ENCODE peak calls at places on chromosomes 3 and 15, in five cellular contexts. W, B, R, Y and Q are unnamed samples.

GRCh38 chr3:11603628-11604027 is 40.1 kb downstream of the VGLL4 start:
- DNase-seq in R (no peak), B (peak), W (no peak), Y (peak), Q (no peak)

GRCh38 chr15:27123808-27124207 is 152.8 kb downstream of the GABRG3 start:
- DNase-seq in B (no peak), W (no peak), R (no peak), Y (no peak), Q (no peak)

GRCh38 chr3:145882416-145882815 is 278.6 kb downstream of the PLOD2 start:
- DNase-seq in R (no peak), W (peak), B (no peak), Y (no peak), Q (no peak)

GRCh38 chr15:92151741-92152140 is 241.9 kb upstream of the ST8SIA2 start:
- DNase-seq in R (no peak), B (no peak), Y (no peak), W (no peak), Q (no peak)

GRCh38 chr3:12044860-12045259 is 40.7 kb downstream of the SYN2 start:
- DNase-seq in W (no peak), Y (no peak), R (no peak), B (no peak), Q (no peak)

GRCh38 chr3:79767194-79767952 is 425 bp downstream of the ROBO1 start:
- DNase-seq in W (no peak), R (no peak), Y (no peak), B (no peak), Q (no peak)

GRCh38 chr3:67329358-67329757 is 325.1 kb downstream of the SUCLG2 start:
- DNase-seq in R (no peak), W (no peak), Y (no peak), B (peak), Q (no peak)

GRCh38 chr3:7144696-7145308 is 283.9 kb downstream of the GRM7 start:
- DNase-seq in W (peak), Y (no peak), R (no peak), B (peak), Q (no peak)

GRCh38 chr3:64022451-64023186 is 675 bp downstream of the PSMD6 start:
- DNase-seq in R (peak), Y (no peak), W (peak), B (peak), Q (no peak)

GRCh38 chr3:22671848-22672247 is 531.3 kb upstream of the UBE2E2 start:
- DNase-seq in Y (no peak), B (no peak), R (no peak), W (no peak), Q (no peak)

GRCh38 chr15:63186065-63186464 is 3.3 kb upstream of the RAB8B start:
- DNase-seq in W (peak), B (no peak), R (no peak), Y (no peak), Q (peak)

GRCh38 chr3:169104541-169104940 is 559.0 kb downstream of the MECOM start:
- DNase-seq in Y (no peak), R (no peak), W (peak), B (no peak), Q (peak)
- TF ChIP-seq CTCF in Y (no peak), R (no peak), W (no peak), B (no peak), Q (no peak)

GRCh38 chr3:134682196-134682880 is 31.5 kb upstream of the KY start:
- DNase-seq in W (no peak), B (no peak), Y (no peak), R (no peak), Q (no peak)

GRCh38 chr3:134677196-134677986 is 26.6 kb upstream of the KY start:
- DNase-seq in R (no peak), Y (no peak), B (no peak), W (no peak), Q (no peak)

GRCh38 chr3:134680796-134681526 is 30.1 kb upstream of the KY start:
- DNase-seq in W (no peak), R (no peak), B (no peak), Y (no peak), Q (no peak)

GRCh38 chr3:134677987-134678308 is 27.1 kb upstream of the KY start:
- DNase-seq in W (no peak), Y (no peak), B (no peak), R (no peak), Q (no peak)

GRCh38 chr3:134681527-134681910 is 30.7 kb upstream of the KY start:
- DNase-seq in R (no peak), W (no peak), Y (no peak), B (no peak), Q (no peak)
- H3K27ac ChIP-seq in R (no peak), W (no peak), Y (no peak), B (no peak), Q (no peak)

DNA sequence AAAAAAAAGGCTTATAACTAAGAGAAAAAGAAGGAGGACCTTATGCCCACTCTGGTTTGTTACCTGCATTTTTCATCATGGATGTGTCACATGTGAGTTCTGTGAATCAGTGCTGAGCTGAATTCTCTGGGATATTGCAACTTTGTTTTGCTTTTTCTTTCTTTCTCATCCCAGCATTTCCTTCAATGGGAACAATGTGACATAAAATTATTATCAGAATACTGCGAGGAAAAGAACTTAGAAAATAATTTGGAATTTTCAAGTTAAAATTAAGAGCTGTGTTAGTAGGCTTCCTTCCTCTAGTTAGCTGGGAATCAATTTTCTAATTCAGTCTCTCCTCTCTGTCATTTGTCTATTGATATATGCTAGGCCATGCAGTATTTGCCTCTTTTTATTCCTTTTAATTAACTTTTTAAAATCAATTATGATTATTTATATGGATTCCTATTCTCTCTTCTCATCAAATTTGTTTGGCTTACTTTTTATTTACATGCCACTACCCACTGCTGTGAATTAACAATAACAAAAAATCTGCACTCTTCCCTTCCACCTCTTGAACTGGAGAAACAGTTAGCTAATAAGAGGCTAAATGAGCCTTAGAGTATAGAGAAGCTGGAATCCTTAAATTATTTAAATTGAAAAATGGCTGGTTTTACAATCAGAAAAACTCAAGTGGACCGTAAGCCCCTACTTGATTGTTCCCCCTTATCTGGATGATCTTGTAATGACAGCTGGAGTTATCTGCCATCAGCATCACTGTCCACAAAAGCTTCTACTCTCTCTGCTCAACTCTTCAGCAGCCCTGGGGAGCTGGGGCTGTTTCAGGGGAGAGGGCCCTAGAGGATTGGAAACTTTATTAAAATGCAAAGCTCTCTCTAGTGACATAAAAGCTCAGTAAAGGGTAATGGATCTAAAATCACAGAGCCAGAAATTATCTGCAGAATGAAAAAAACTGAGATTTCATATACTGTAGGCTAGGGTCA is 95.3 kb upstream of the SOX2 start:
- DNase-seq in Y (no peak), R (no peak), B (no peak), W (no peak), Q (no peak)
- TF ChIP-seq CTCF in Y (no peak), R (no peak), B (no peak), W (no peak), Q (no peak)

GRCh38 chr3:129105862-129106261 is 15.7 kb downstream of the RAB43 start:
- DNase-seq in W (no peak), B (no peak), Y (no peak), R (no peak), Q (no peak)
- H3K27ac ChIP-seq in W (no peak), B (no peak), Y (no peak), R (no peak), Q (no peak)

GRCh38 chr15:29102911-29103824 is 166.5 kb downstream of the NSMCE3 start:
- DNase-seq in Y (no peak), R (peak), B (no peak), W (no peak), Q (no peak)
- TF ChIP-seq CTCF in Y (no peak), R (no peak), B (no peak), W (no peak), Q (no peak)

GRCh38 chr3:152301745-152302181 is 33.0 kb downstream of the MBNL1 start:
- DNase-seq in B (no peak), W (no peak), R (no peak), Y (no peak), Q (no peak)
- H3K27ac ChIP-seq in B (peak), W (peak), R (peak), Y (peak), Q (no peak)